ENCODE peak calls at places on chromosome 13, in five cellular contexts. J is OCI-LY7, X is uterus, C is spleen, P is A673. R is an unnamed sample.
A peak's percentile ranks its signal among the peaks of the same experiment; 100 is the strongest.

GRCh38 chr13:41465215-41465907 is 8.0 kb downstream of the RGCC start:
- DNase-seq in J (peak; percentile 94), P (no peak), X (no peak), C (peak; percentile 94), R (peak; percentile 91)

GRCh38 chr13:28494861-28495585 is at the start of gene FLT1:
- DNase-seq in C (peak; percentile 85), J (no peak), P (peak; percentile 42), X (peak; percentile 63), R (peak; percentile 70)

GRCh38 chr13:37149380-37149779 is 43.9 kb upstream of the CSNK1A1L start:
- DNase-seq in X (no peak), C (no peak), J (no peak), P (no peak), R (no peak)

GRCh38 chr13:40485611-40486517 is 180.6 kb downstream of the FOXO1 start:
- DNase-seq in P (no peak), J (peak; percentile 57), X (no peak), C (no peak), R (no peak)

GRCh38 chr13:24505256-24505655 is 7.3 kb downstream of the PARP4 start:
- DNase-seq in J (no peak), X (no peak), C (no peak), P (no peak), R (no peak)

GRCh38 chr13:44017756-44018309 is 138.1 kb downstream of the LACC1 start:
- DNase-seq in C (no peak), X (no peak), J (no peak), P (peak; percentile 67), R (no peak)

GRCh38 chr13:47890146-47890814 is 110.8 kb downstream of the SUCLA2 start:
- DNase-seq in J (no peak), X (no peak), C (no peak), P (no peak), R (peak; percentile 57)

GRCh38 chr13:90947976-90948375 is 399.5 kb upstream of the MIR17HG start:
- DNase-seq in C (no peak), J (no peak), P (no peak), X (no peak), R (no peak)

GRCh38 chr13:83024955-83025594 is 857.2 kb downstream of the SLITRK1 start:
- DNase-seq in P (no peak), C (no peak), J (no peak), X (no peak), R (no peak)

GRCh38 chr13:91369432-91369831 is 21.9 kb downstream of the MIR17HG start:
- DNase-seq in J (no peak), X (no peak), C (no peak), P (peak; percentile 21), R (peak; percentile 22)

GRCh38 chr13:100175078-100175802 is 86.3 kb downstream of the PCCA start:
- DNase-seq in C (no peak), P (no peak), J (no peak), X (no peak), R (no peak)

GRCh38 chr13:80030491-80030890 is 310.4 kb downstream of the SPRY2 start:
- DNase-seq in C (no peak), J (no peak), P (peak; percentile 56), X (no peak), R (peak; percentile 38)

GRCh38 chr13:102132896-102133295 is 269.0 kb downstream of the FGF14 start:
- DNase-seq in J (no peak), X (no peak), P (no peak), C (no peak), R (no peak)

GRCh38 chr13:31213681-31214289 is 14.0 kb downstream of the B3GLCT start:
- DNase-seq in P (no peak), X (no peak), J (no peak), C (no peak), R (peak; percentile 59)

GRCh38 chr13:96940961-96941360 is 53.3 kb downstream of the OXGR1 start:
- DNase-seq in J (no peak), C (no peak), P (no peak), X (no peak), R (no peak)

GRCh38 chr13:20191311-20191901 is 1.3 kb downstream of the GJB2 start:
- DNase-seq in J (no peak), X (no peak), C (no peak), P (no peak), R (no peak)

GRCh38 chr13:78689011-78689410 is 30.1 kb upstream of the OBI1 start:
- DNase-seq in P (peak; percentile 20), J (no peak), X (no peak), C (no peak), R (no peak)

GRCh38 chr13:86906458-86906857 is 764.7 kb upstream of the SLITRK5 start:
- DNase-seq in X (no peak), P (no peak), C (no peak), J (no peak), R (peak; percentile 8)

GRCh38 chr13:36998624-36999041 is 507 bp downstream of the ALG5 start:
- DNase-seq in X (peak; percentile 24), C (peak; percentile 89), P (no peak), J (peak; percentile 29), R (peak; percentile 48)

GRCh38 chr13:103349664-103350063 is 283.4 kb upstream of the SLC10A2 start:
- DNase-seq in X (no peak), P (no peak), C (no peak), J (no peak), R (no peak)

GRCh38 chr13:33129094-33129832 is 113.0 kb downstream of the KL start:
- DNase-seq in C (no peak), X (no peak), P (no peak), J (no peak), R (no peak)

GRCh38 chr13:33128134-33128533 is 111.9 kb downstream of the KL start:
- DNase-seq in J (no peak), C (no peak), X (no peak), P (no peak), R (peak; percentile 13)

GRCh38 chr13:33126909-33127607 is 110.8 kb downstream of the KL start:
- DNase-seq in J (no peak), P (no peak), C (no peak), X (no peak), R (peak; percentile 34)

GRCh38 chr13:33123066-33123940 is 107.1 kb downstream of the KL start:
- DNase-seq in J (no peak), X (no peak), C (no peak), P (peak; percentile 98), R (peak; percentile 44)

GRCh38 chr13:33125821-33126570 is 109.8 kb downstream of the KL start:
- DNase-seq in C (no peak), J (no peak), X (peak; percentile 86), P (peak; percentile 86), R (peak; percentile 96)
- H3K4me1 ChIP-seq in C (peaks cover 23% of the 10 kb centered on the region), J (no peaks in the 10 kb centered on the region), X (peaks cover 10% of the 10 kb centered on the region), P (peaks cover 58% of the 10 kb centered on the region), R (peaks cover 38% of the 10 kb centered on the region)

DNA sequence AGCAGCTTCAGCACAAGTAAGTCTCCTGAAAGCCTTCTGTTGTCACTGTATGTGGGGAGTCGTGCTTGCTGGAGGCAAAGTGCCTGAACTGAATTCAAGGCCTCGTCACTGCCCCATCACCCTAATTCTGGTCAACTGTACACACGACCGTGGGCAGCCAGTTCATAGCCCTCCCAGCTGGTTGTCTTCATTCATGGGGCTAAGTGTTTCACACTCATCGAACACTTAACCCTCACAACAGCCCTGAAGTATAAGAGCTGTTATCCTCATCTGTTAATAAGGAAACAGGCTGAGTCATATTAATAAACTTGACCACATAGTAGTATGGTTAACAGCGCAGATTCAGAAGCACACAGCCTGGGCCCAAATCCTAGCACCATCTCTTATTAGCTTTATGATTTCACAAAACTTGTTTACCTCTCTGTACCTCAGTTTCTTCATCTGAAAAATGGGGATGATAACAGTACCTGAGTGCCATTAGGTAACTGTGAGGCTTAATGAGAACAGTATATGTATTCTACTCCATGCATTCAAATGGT is 66.7 kb downstream of the CDADC1 start:
- DNase-seq in C (no peak), J (no peak), X (no peak), P (no peak), R (peak; percentile 79)
- H3K27ac ChIP-seq in C (no peak overlapping the region), J (no peak overlapping the region), X (peak overlapping the region; percentile 76), P (no peak overlapping the region), R (peak overlapping the region; percentile 95)

GRCh38 chr13:46031581-46032263 is 20.8 kb downstream of the ZC3H13 start:
- DNase-seq in X (no peak), J (no peak), C (no peak), P (no peak), R (no peak)
- H3K9me3 ChIP-seq in X (no peaks in the 10 kb centered on the region), J (peaks cover 15% of the 10 kb centered on the region), C (peaks cover 9% of the 10 kb centered on the region), P (peaks cover 35% of the 10 kb centered on the region), R (no peaks in the 10 kb centered on the region)

GRCh38 chr13:114061047-114061446 is 71.4 kb downstream of the RASA3 start:
- DNase-seq in X (no peak), C (no peak), J (no peak), P (no peak), R (no peak)
- H3K4me1 ChIP-seq in X (peaks cover 7% of the 10 kb centered on the region), C (peaks cover 77% of the 10 kb centered on the region), J (peaks cover 20% of the 10 kb centered on the region), P (peaks cover 22% of the 10 kb centered on the region), R (peaks cover 31% of the 10 kb centered on the region)

DNA sequence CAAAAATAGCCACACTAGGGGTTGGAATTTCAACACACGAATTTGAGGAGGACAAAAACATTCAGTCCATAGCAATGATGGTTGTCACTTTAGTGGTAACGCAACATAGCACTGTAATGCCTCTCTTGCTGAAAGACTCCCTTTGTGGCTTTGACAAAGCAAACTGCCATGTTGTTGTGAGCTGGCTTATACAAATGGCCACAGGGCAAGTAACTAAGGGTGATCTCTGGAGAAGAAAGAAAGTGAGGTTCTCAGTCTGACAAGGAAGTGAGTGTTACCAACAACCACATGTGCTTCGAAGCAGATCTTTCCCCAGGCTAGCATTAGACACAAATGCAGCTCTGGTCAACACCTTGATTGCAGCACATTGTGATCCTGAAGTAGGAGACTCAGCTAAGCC is 79.1 kb upstream of the PCDH17 start:
- DNase-seq in J (no peak), P (no peak), X (no peak), C (no peak), R (no peak)
- H3K27ac ChIP-seq in J (no peak overlapping the region), P (no peak overlapping the region), X (no peak overlapping the region), C (no peak overlapping the region), R (no peak overlapping the region)

GRCh38 chr13:19069684-19070397 is 111.8 kb downstream of the TUBA3C start:
- DNase-seq in P (no peak), X (no peak), C (no peak), J (no peak), R (no peak)
- H3K9me3 ChIP-seq in P (no peaks in the 10 kb centered on the region), X (no peaks in the 10 kb centered on the region), C (no peaks in the 10 kb centered on the region), J (peaks cover 8% of the 10 kb centered on the region), R (no peaks in the 10 kb centered on the region)

GRCh38 chr13:26954981-26955380 is 194.4 kb upstream of the GPR12 start:
- DNase-seq in C (no peak), J (no peak), P (no peak), X (no peak), R (no peak)

GRCh38 chr13:26951581-26952177 is 191.1 kb upstream of the GPR12 start:
- DNase-seq in C (no peak), J (no peak), X (no peak), P (no peak), R (no peak)

GRCh38 chr13:26950968-26951367 is 190.4 kb upstream of the GPR12 start:
- DNase-seq in C (no peak), J (no peak), P (no peak), X (no peak), R (no peak)

GRCh38 chr13:26952551-26953138 is 192.1 kb upstream of the GPR12 start:
- DNase-seq in X (no peak), J (no peak), P (no peak), C (no peak), R (no peak)

DNA sequence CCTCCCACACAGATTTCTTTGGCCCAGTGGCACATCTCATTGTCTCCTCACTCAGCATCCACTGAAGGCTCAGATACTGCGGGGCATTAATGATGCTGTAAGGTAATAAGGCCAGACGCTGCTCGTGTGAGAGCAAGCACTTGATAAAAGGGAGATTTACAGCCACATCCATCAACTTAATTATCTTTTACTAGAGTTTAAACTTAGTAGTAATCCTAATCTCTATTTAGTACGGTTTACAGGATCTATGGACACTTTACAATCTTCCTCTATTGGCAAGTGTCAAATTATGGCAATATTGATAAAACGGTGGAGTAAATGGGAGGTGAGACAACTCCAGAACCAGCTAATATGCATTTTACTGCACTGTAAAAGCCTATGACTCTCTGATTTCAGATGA is 192.7 kb upstream of the GPR12 start:
- DNase-seq in C (no peak), X (no peak), P (no peak), J (no peak), R (no peak)
- H3K4me1 ChIP-seq in C (no peaks in the 10 kb centered on the region), X (no peaks in the 10 kb centered on the region), P (no peaks in the 10 kb centered on the region), J (no peaks in the 10 kb centered on the region), R (no peaks in the 10 kb centered on the region)

R was measured in GM23248.